ENCODE peak calls at places on chromosomes 2 and 18, in eight cellular contexts. One of them, this sample, is unnamed.

GRCh38 chr2:233197022-233197421 is 54.5 kb upstream of the ATG16L1 start:
- DNase-seq in adrenal gland: no peak
- DNase-seq in brain microvascular endothelial cell: no peak
- DNase-seq in cardiac fibroblast: no peak
- DNase-seq in fibroblast of mammary gland: no peak
- DNase-seq in mesothelial cell of epicardium: no peak
- DNase-seq in astrocyte: no peak
- DNase-seq in astrocyte of the spinal cord: no peak
- DNase-seq in this sample: no peak

GRCh38 chr2:116761864-116762263 is 1052.6 kb upstream of the DDX18 start:
- DNase-seq in adrenal gland: no peak
- DNase-seq in mesothelial cell of epicardium: no peak
- DNase-seq in astrocyte of the spinal cord: no peak
- DNase-seq in astrocyte: no peak
- DNase-seq in brain microvascular endothelial cell: no peak
- DNase-seq in fibroblast of mammary gland: no peak
- DNase-seq in cardiac fibroblast: no peak
- DNase-seq in this sample: no peak

GRCh38 chr2:147378403-147378802 is 466.4 kb upstream of the ACVR2A start:
- DNase-seq in cardiac fibroblast: no peak
- DNase-seq in mesothelial cell of epicardium: no peak
- DNase-seq in brain microvascular endothelial cell: no peak
- DNase-seq in astrocyte: no peak
- DNase-seq in astrocyte of the spinal cord: no peak
- DNase-seq in fibroblast of mammary gland: no peak
- DNase-seq in adrenal gland: no peak
- DNase-seq in this sample: no peak

GRCh38 chr2:160331258-160332025 is 131.4 kb upstream of the ITGB6 start:
- DNase-seq in adrenal gland: no peak
- DNase-seq in fibroblast of mammary gland: no peak
- DNase-seq in astrocyte of the spinal cord: no peak
- DNase-seq in astrocyte: no peak
- DNase-seq in mesothelial cell of epicardium: no peak
- DNase-seq in cardiac fibroblast: no peak
- DNase-seq in brain microvascular endothelial cell: no peak
- DNase-seq in this sample: no peak

GRCh38 chr2:34261701-34262100 is 662.6 kb upstream of the FAM98A start:
- DNase-seq in astrocyte of the spinal cord: no peak
- DNase-seq in astrocyte: no peak
- DNase-seq in adrenal gland: no peak
- DNase-seq in brain microvascular endothelial cell: no peak
- DNase-seq in mesothelial cell of epicardium: no peak
- DNase-seq in cardiac fibroblast: no peak
- DNase-seq in fibroblast of mammary gland: no peak
- DNase-seq in this sample: no peak

GRCh38 chr2:101753720-101754490 is 56.4 kb downstream of the MAP4K4 start:
- DNase-seq in mesothelial cell of epicardium: no peak
- DNase-seq in astrocyte of the spinal cord: no peak
- DNase-seq in astrocyte: no peak
- DNase-seq in fibroblast of mammary gland: no peak
- DNase-seq in cardiac fibroblast: no peak
- DNase-seq in adrenal gland: no peak
- DNase-seq in brain microvascular endothelial cell: no peak
- DNase-seq in this sample: no peak

GRCh38 chr18:36446059-36446458 is 148.5 kb downstream of the FHOD3 start:
- DNase-seq in mesothelial cell of epicardium: no peak
- DNase-seq in fibroblast of mammary gland: peak; percentile 45
- DNase-seq in cardiac fibroblast: peak; percentile 14
- DNase-seq in astrocyte: no peak
- DNase-seq in astrocyte of the spinal cord: no peak
- DNase-seq in brain microvascular endothelial cell: no peak
- DNase-seq in adrenal gland: no peak
- DNase-seq in this sample: no peak

GRCh38 chr2:6082619-6083018 is 390.4 kb downstream of the SOX11 start:
- DNase-seq in brain microvascular endothelial cell: no peak
- DNase-seq in fibroblast of mammary gland: no peak
- DNase-seq in astrocyte of the spinal cord: no peak
- DNase-seq in adrenal gland: no peak
- DNase-seq in astrocyte: no peak
- DNase-seq in cardiac fibroblast: no peak
- DNase-seq in mesothelial cell of epicardium: no peak
- DNase-seq in this sample: no peak

GRCh38 chr2:75500633-75501032 is 60.1 kb downstream of the EVA1A start:
- DNase-seq in brain microvascular endothelial cell: no peak
- DNase-seq in mesothelial cell of epicardium: no peak
- DNase-seq in fibroblast of mammary gland: peak; percentile 67
- DNase-seq in astrocyte: peak; percentile 39
- DNase-seq in astrocyte of the spinal cord: no peak
- DNase-seq in cardiac fibroblast: peak; percentile 22
- DNase-seq in adrenal gland: no peak
- DNase-seq in this sample: no peak

GRCh38 chr2:46487667-46488333 is 8.4 kb downstream of the TMEM247 start:
- DNase-seq in astrocyte: peak; percentile 67
- DNase-seq in astrocyte of the spinal cord: peak; percentile 45
- DNase-seq in cardiac fibroblast: peak; percentile 81
- DNase-seq in fibroblast of mammary gland: peak; percentile 84
- DNase-seq in brain microvascular endothelial cell: peak; percentile 55
- DNase-seq in mesothelial cell of epicardium: no peak
- DNase-seq in adrenal gland: peak; percentile 86
- DNase-seq in this sample: peak; percentile 72

GRCh38 chr18:9413586-9413985 is 61.7 kb upstream of the RALBP1 start:
- DNase-seq in adrenal gland: no peak
- DNase-seq in cardiac fibroblast: peak; percentile 82
- DNase-seq in astrocyte of the spinal cord: peak; percentile 84
- DNase-seq in mesothelial cell of epicardium: no peak
- DNase-seq in brain microvascular endothelial cell: peak; percentile 92
- DNase-seq in fibroblast of mammary gland: peak; percentile 89
- DNase-seq in astrocyte: peak; percentile 47
- DNase-seq in this sample: no peak

GRCh38 chr2:194721227-194721626 is 935.8 kb upstream of the SLC39A10 start:
- DNase-seq in mesothelial cell of epicardium: no peak
- DNase-seq in brain microvascular endothelial cell: no peak
- DNase-seq in adrenal gland: no peak
- DNase-seq in astrocyte of the spinal cord: no peak
- DNase-seq in fibroblast of mammary gland: no peak
- DNase-seq in astrocyte: no peak
- DNase-seq in cardiac fibroblast: no peak
- DNase-seq in this sample: no peak

GRCh38 chr18:77113361-77114069 is 19.1 kb downstream of the MBP start:
- DNase-seq in fibroblast of mammary gland: no peak
- DNase-seq in mesothelial cell of epicardium: no peak
- DNase-seq in astrocyte of the spinal cord: no peak
- DNase-seq in astrocyte: no peak
- DNase-seq in brain microvascular endothelial cell: no peak
- DNase-seq in adrenal gland: no peak
- DNase-seq in cardiac fibroblast: no peak
- DNase-seq in this sample: no peak

GRCh38 chr18:48802543-48803428 is 148.0 kb downstream of the SMAD7 start:
- DNase-seq in astrocyte: no peak
- DNase-seq in mesothelial cell of epicardium: peak; percentile 40
- DNase-seq in adrenal gland: peak; percentile 14
- DNase-seq in astrocyte of the spinal cord: no peak
- DNase-seq in cardiac fibroblast: no peak
- DNase-seq in fibroblast of mammary gland: no peak
- DNase-seq in brain microvascular endothelial cell: no peak
- DNase-seq in this sample: peak; percentile 88

GRCh38 chr2:26692814-26693286 is 328 bp downstream of the KCNK3 start:
- DNase-seq in adrenal gland: no peak
- DNase-seq in astrocyte: peak; percentile 50
- DNase-seq in astrocyte of the spinal cord: peak; percentile 15
- DNase-seq in fibroblast of mammary gland: peak; percentile 3
- DNase-seq in mesothelial cell of epicardium: no peak
- DNase-seq in brain microvascular endothelial cell: no peak
- DNase-seq in cardiac fibroblast: peak; percentile 5
- DNase-seq in this sample: no peak

GRCh38 chr2:229857634-229858033 is 64.2 kb downstream of the TRIP12 start:
- DNase-seq in fibroblast of mammary gland: no peak
- DNase-seq in mesothelial cell of epicardium: no peak
- DNase-seq in brain microvascular endothelial cell: no peak
- DNase-seq in adrenal gland: no peak
- DNase-seq in cardiac fibroblast: no peak
- DNase-seq in astrocyte of the spinal cord: no peak
- DNase-seq in astrocyte: no peak
- DNase-seq in this sample: no peak

DNA sequence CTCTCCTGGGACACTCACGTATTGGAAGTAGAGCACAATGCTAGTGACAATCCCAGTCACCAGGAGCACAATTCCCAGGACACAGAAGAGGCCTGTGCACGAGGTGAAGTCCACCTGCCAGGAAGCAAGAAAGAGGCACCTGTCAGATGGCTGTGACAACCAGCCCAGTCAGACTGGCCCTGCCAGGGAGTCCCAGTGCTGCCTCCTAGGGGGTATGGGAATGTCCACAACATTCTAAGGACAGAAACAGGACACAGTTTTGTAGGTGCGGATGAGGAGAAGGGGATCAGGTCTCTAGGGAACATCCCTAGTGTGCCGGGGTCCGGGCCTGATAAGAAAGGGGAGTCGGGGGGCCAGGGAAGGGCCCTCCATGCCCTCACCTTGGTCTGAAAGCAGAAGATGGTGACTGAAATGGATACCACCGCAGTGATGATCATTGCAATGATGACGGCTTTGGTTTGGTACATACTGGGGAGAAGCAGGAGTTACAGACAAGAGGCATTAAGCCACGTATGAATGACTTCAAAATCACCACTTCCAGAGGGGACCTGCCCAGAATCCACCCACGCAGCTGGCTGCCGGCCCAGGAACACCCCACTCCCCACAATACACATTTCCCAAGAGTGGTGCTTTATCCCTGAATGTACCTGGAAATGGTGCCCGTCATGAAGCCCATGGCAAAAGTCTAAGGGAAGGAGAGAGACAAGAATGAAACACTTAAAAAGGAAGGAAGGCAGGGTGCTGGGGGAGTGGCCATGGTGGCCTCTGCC is 6.9 kb downstream of the PNKD start:
- DNase-seq in astrocyte: no peak
- DNase-seq in adrenal gland: no peak
- DNase-seq in cardiac fibroblast: no peak
- DNase-seq in astrocyte of the spinal cord: no peak
- DNase-seq in fibroblast of mammary gland: no peak
- DNase-seq in brain microvascular endothelial cell: no peak
- DNase-seq in mesothelial cell of epicardium: no peak
- DNase-seq in this sample: no peak
- TF ChIP-seq CTCF in astrocyte: no peak
- TF ChIP-seq CTCF in adrenal gland: no peak
- TF ChIP-seq CTCF in cardiac fibroblast: peak; percentile 4
- TF ChIP-seq CTCF in astrocyte of the spinal cord: no peak
- TF ChIP-seq CTCF in fibroblast of mammary gland: peak; percentile 16
- TF ChIP-seq CTCF in brain microvascular endothelial cell: peak; percentile 36
- TF ChIP-seq CTCF in mesothelial cell of epicardium: no peak
- TF ChIP-seq CTCF in this sample: no peak

DNA sequence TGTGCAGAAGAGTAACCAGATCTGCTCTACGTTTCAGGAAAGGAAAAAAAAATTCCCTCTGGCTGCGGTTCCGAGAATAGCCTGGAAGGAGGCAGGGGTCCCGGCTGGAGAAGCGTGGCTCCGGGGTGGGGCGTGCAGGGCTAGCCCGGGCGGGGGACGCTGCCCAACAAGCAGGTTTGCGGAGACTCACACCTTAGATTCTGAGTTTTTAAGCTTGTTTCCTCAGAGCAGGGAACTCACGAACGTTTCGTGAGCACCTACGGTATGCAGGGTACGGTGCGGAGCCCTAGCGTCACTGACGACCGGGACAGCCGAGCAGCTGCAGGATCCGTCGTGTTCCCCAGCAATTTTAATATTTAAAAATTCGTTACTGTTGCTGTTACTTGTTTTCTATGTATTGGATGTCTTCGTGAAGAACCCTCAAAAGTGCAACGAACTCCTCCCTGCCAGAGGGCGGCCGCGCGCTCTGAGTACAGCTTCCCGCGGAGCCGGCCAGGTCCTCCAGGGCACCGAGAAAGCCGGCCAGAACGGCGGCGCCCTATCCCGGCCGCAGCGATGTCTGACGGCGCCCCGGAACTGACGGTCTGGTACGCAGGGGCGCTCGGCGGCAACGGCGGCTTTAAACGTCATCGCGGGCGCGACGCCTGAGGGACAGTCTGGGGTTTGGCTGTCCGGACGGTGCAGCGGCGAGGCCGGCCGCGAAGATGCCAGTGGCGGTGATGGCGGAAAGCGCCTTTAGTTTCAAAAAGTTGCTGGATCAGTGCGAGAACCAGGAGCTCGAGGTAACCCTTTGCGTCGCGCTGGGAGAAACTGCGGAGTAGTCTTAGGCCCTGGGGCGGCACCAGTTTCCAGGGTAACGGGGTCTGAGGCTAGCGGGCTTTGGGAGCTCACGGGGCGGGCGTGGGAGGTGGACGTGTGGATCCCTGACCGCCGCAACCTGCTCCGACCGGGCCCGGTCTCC is at the start of gene COPS8:
- DNase-seq in astrocyte: peak; percentile 89
- DNase-seq in mesothelial cell of epicardium: peak; percentile 92
- DNase-seq in astrocyte of the spinal cord: peak; percentile 96
- DNase-seq in adrenal gland: peak; percentile 94
- DNase-seq in cardiac fibroblast: peak; percentile 93
- DNase-seq in brain microvascular endothelial cell: peak; percentile 90
- DNase-seq in fibroblast of mammary gland: peak; percentile 91
- DNase-seq in this sample: peak; percentile 94
- TF ChIP-seq CTCF in astrocyte: no peak
- TF ChIP-seq CTCF in mesothelial cell of epicardium: no peak
- TF ChIP-seq CTCF in astrocyte of the spinal cord: peak; percentile 30
- TF ChIP-seq CTCF in adrenal gland: peak; percentile 22
- TF ChIP-seq CTCF in cardiac fibroblast: peak; percentile 23
- TF ChIP-seq CTCF in brain microvascular endothelial cell: peak; percentile 46
- TF ChIP-seq CTCF in fibroblast of mammary gland: peak; percentile 15
- TF ChIP-seq CTCF in this sample: peak; percentile 33

DNA sequence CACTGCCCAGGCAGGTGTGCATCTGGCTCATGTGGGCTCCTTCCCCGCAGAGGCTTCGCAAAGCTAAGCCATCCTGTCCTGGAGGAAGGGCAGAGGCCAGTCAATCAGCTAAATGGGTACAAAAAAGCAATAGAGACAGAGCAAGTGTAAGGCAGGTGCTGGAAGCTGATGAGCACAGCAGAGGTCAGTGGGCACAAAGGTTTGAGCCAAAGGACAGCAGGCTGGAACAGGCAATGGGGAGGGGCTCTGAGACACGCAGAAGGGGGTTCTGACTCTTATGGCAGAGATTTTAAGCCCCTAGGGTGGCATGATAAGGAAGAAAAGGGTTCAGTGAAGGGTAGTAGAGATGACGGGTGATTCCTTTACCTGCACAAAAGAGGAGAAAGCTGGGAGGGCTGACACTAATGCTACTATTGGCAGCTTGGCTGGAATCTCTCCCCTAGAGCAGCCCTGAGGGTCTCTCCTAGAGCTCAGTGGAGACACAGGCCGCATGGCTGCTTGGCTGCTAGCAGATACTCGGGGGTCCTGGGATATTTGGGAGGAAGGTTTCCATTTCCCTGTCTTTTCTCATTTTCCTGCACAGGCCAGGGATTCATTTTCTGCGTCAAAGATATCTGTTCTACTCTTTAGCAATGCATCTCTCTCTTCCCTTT is 132.4 kb downstream of the MYCN start:
- DNase-seq in astrocyte of the spinal cord: no peak
- DNase-seq in cardiac fibroblast: no peak
- DNase-seq in fibroblast of mammary gland: no peak
- DNase-seq in adrenal gland: no peak
- DNase-seq in mesothelial cell of epicardium: no peak
- DNase-seq in astrocyte: no peak
- DNase-seq in brain microvascular endothelial cell: no peak
- DNase-seq in this sample: no peak
- TF ChIP-seq CTCF in astrocyte of the spinal cord: no peak
- TF ChIP-seq CTCF in cardiac fibroblast: no peak
- TF ChIP-seq CTCF in fibroblast of mammary gland: no peak
- TF ChIP-seq CTCF in adrenal gland: no peak
- TF ChIP-seq CTCF in mesothelial cell of epicardium: no peak
- TF ChIP-seq CTCF in astrocyte: no peak
- TF ChIP-seq CTCF in brain microvascular endothelial cell: no peak
- TF ChIP-seq CTCF in this sample: no peak

GRCh38 chr2:73827018-73827417 is 1.7 kb upstream of the STAMBP start:
- DNase-seq in cardiac fibroblast: peak; percentile 69
- DNase-seq in adrenal gland: no peak
- DNase-seq in astrocyte: no peak
- DNase-seq in brain microvascular endothelial cell: peak; percentile 20
- DNase-seq in mesothelial cell of epicardium: no peak
- DNase-seq in fibroblast of mammary gland: peak; percentile 69
- DNase-seq in astrocyte of the spinal cord: peak; percentile 59
- DNase-seq in this sample: no peak
- TF ChIP-seq CTCF in cardiac fibroblast: peak; percentile 52
- TF ChIP-seq CTCF in adrenal gland: peak; percentile 20
- TF ChIP-seq CTCF in astrocyte: peak; percentile 42
- TF ChIP-seq CTCF in brain microvascular endothelial cell: peak; percentile 56
- TF ChIP-seq CTCF in mesothelial cell of epicardium: no peak
- TF ChIP-seq CTCF in fibroblast of mammary gland: peak; percentile 70
- TF ChIP-seq CTCF in astrocyte of the spinal cord: peak; percentile 43
- TF ChIP-seq CTCF in this sample: no peak

This sample was measured in tibial artery.